ENCODE peak calls at places on chromosomes 1 and 21, in seven cellular contexts. U, S, O, N, E, G and T are unnamed samples.

GRCh38 chr21:42614811-42615342 is 38.5 kb upstream of the PDE9A start:
- DNase-seq in U (peak; percentile 85), S (no peak), O (no peak), N (no peak), E (peak; percentile 53), G (peak; percentile 34), T (no peak)

GRCh38 chr1:54987830-54988705 is 7.6 kb downstream of the TMEM61 start:
- DNase-seq in U (no peak), S (no peak), O (peak; percentile 31), N (no peak), E (no peak), G (no peak), T (no peak)

GRCh38 chr1:43274125-43274803 is 4.5 kb downstream of the TMEM125 start:
- DNase-seq in U (peak; percentile 81), S (no peak), O (peak; percentile 32), N (no peak), E (peak; percentile 35), G (peak; percentile 22), T (no peak)

GRCh38 chr1:83931658-83932253 is 67.2 kb downstream of the TTLL7 start:
- DNase-seq in U (peak; percentile 58), S (peak; percentile 18), O (peak; percentile 31), N (no peak), E (no peak), G (no peak), T (no peak)

GRCh38 chr1:97920275-97920831 is 481 bp downstream of the DPYD start:
- DNase-seq in U (no peak), S (peak; percentile 59), O (peak; percentile 50), N (no peak), E (no peak), G (no peak), T (no peak)

GRCh38 chr1:57411262-57411661 is 12.6 kb downstream of the DAB1 start:
- DNase-seq in U (no peak), S (no peak), O (peak; percentile 23), N (peak; percentile 37), E (no peak), G (no peak), T (no peak)

GRCh38 chr1:93434088-93434487 is 13.8 kb upstream of the FNBP1L start:
- DNase-seq in U (no peak), S (no peak), O (no peak), N (no peak), E (no peak), G (no peak), T (no peak)

GRCh38 chr1:69535490-69535889 is 32.2 kb upstream of the LRRC7 start:
- DNase-seq in U (no peak), S (no peak), O (no peak), N (no peak), E (no peak), G (no peak), T (no peak)

GRCh38 chr1:196143602-196144342 is 464.5 kb downstream of the KCNT2 start:
- DNase-seq in U (no peak), S (no peak), O (peak; percentile 4), N (no peak), E (no peak), G (no peak), T (no peak)

GRCh38 chr21:37405629-37406028 is 39.1 kb downstream of the DYRK1A start:
- DNase-seq in U (no peak), S (no peak), O (no peak), N (no peak), E (no peak), G (no peak), T (no peak)

GRCh38 chr1:45846931-45847330 is 43.5 kb downstream of the MAST2 start:
- DNase-seq in U (no peak), S (no peak), O (peak; percentile 76), N (no peak), E (no peak), G (no peak), T (no peak)

GRCh38 chr1:6166655-6167390 is 13.3 kb downstream of the CHD5 start:
- DNase-seq in U (no peak), S (no peak), O (no peak), N (no peak), E (no peak), G (no peak), T (no peak)

GRCh38 chr1:218384576-218384975 is 39.4 kb downstream of the TGFB2 start:
- DNase-seq in U (no peak), S (peak; percentile 90), O (peak; percentile 19), N (peak; percentile 80), E (no peak), G (no peak), T (no peak)

GRCh38 chr1:9111957-9112356 is 16.9 kb downstream of the GPR157 start:
- DNase-seq in U (peak; percentile 47), S (no peak), O (no peak), N (no peak), E (no peak), G (no peak), T (no peak)